ENCODE peak calls at places on chromosomes 6 and 20, in seven cellular contexts. E, C, R, G, B, A and N are unnamed samples.
A peak's percentile ranks its signal among the peaks of the same experiment; 100 is the strongest.

GRCh38 chr6:324116-324728 is 31.9 kb downstream of the DUSP22 start:
- DNase-seq in R (no peak), E (no peak), B (no peak), A (no peak), C (no peak), G (no peak), N (no peak)

GRCh38 chr6:53440331-53440730 is 91.6 kb upstream of the ELOVL5 start:
- DNase-seq in B (no peak), E (no peak), A (no peak), C (no peak), G (no peak), R (no peak), N (no peak)

GRCh38 chr6:119158057-119158848 is 79.8 kb upstream of the FAM184A start:
- DNase-seq in B (no peak), C (no peak), R (no peak), G (no peak), A (no peak), E (no peak), N (no peak)

GRCh38 chr20:47544240-47544639 is 42.6 kb downstream of the NCOA3 start:
- DNase-seq in E (no peak), A (no peak), R (no peak), B (no peak), C (no peak), G (no peak), N (no peak)

GRCh38 chr6:34414999-34415858 is 10.6 kb downstream of the RPS10 start:
- DNase-seq in B (no peak), E (peak; percentile 38), R (peak; percentile 99), A (no peak), G (peak; percentile 47), C (peak; percentile 50), N (peak; percentile 44)

GRCh38 chr20:24766143-24766527 is 182.9 kb upstream of the CST7 start:
- DNase-seq in R (no peak), G (no peak), B (no peak), C (no peak), A (no peak), E (no peak), N (no peak)

GRCh38 chr6:35396991-35397390 is 54.6 kb downstream of the PPARD start:
- DNase-seq in R (no peak), A (no peak), E (no peak), B (no peak), C (no peak), G (no peak), N (no peak)

GRCh38 chr20:36230019-36230418 is 6.3 kb upstream of the AAR2 start:
- DNase-seq in A (no peak), C (no peak), R (no peak), E (no peak), B (no peak), G (no peak), N (no peak)

GRCh38 chr6:79984261-79984660 is 20.2 kb upstream of the TTK start:
- DNase-seq in R (peak; percentile 14), A (no peak), C (no peak), E (peak; percentile 16), B (no peak), G (no peak), N (peak; percentile 58)

GRCh38 chr6:128605961-128606360 is 85.6 kb upstream of the PTPRK start:
- DNase-seq in A (no peak), G (no peak), C (no peak), B (no peak), R (no peak), E (no peak), N (no peak)

GRCh38 chr20:63121246-63121645 is 94.7 kb downstream of the YTHDF1 start:
- DNase-seq in R (no peak), B (no peak), E (no peak), A (no peak), G (no peak), C (no peak), N (no peak)

GRCh38 chr20:63121749-63122405 is 94.1 kb downstream of the YTHDF1 start:
- DNase-seq in B (no peak), A (no peak), R (no peak), G (no peak), E (no peak), C (no peak), N (no peak)

GRCh38 chr20:63119451-63120285 is 96.3 kb downstream of the YTHDF1 start:
- DNase-seq in E (no peak), R (no peak), C (no peak), B (no peak), A (no peak), G (no peak), N (no peak)

GRCh38 chr20:63118786-63119450 is 97.0 kb downstream of the YTHDF1 start:
- DNase-seq in G (no peak), B (no peak), A (no peak), R (no peak), E (no peak), C (no peak), N (no peak)

DNA sequence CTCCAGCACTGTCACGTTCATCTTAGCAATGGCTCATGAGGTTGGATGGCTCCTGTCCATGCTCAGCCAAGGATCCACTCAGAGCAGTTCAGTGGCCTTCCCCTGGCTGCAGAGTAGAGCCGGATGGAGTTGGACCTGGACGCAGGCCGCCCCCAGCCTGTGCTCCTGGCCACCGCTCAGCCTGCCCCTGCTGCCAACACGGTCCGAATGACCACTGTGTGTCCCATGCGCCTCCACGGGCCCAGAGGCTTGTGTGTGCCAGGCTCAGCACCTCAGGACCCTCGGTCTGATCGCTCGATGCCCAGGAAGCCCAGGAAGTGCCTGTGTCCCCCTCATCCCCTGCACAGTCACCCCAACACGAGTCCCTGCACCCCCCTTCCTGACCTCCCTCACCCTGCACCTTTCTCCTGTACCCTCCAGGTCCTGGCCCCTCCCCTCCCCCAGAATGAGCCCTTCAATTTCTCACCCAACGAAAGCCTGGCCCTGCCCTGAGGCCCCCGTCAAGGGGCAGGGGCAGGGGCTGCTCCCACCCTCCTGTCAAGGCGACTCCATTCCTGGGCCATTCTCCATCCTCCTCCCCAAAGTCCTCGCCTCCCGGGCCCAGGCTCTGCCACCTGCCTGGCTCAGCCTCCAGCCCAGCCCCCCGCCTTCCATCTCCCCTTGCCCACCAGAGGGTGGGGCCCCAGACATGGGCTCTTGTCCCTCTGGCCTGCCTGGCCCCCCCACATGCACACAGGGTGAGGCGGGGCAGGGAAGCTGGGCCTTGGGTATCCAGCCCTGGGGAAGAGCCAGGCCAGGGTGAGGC is 95.4 kb downstream of the YTHDF1 start:
- DNase-seq in E (no peak), C (no peak), G (no peak), B (no peak), R (no peak), A (no peak), N (no peak)
- TF ChIP-seq JUND in E (no peak), C (no peak), G (no peak), B (no peak), R (no peak), A (no peak), N (no peak)

DNA sequence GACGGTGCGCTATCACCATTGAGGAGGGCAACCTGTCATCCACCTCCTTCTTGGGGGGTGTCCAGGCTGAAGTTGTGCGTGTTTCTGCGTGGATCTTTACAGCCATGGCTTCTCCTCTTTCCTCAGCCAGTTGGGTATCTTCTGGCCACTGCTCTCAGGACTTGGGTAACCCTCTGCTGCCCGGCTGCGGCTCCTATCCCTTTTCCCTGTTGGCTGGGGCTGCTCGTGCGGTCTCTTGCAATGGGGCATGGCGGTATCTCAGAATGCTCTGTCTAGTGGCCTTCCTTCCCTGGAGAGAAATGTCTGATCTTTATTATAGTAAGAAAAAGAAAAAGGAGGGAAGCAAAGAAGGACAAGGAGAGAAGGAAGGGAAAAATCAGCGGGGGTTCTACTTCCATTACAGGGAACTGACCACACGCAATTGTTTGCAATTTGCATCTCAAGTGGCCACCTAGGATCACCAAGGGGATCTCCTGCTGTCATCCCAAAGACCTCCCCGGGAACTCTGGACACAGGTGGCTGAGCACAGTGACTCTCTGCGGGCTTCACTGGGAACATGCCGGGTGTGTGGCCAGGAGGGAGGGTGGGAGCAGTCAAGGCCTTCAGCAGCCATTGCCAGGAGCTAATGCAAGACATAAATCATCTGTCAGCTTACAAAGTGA is 60.8 kb downstream of the NPEPL1 start:
- DNase-seq in E (no peak), R (no peak), G (no peak), B (peak; percentile 59), A (no peak), C (no peak), N (no peak)
- TF ChIP-seq JUND in E (no peak), R (no peak), G (no peak), B (no peak), A (no peak), C (no peak), N (no peak)

GRCh38 chr6:116041934-116042333 is 18.8 kb downstream of the FRK start:
- DNase-seq in C (no peak), G (no peak), A (no peak), R (no peak), B (no peak), E (no peak), N (no peak)

GRCh38 chr6:116051244-116051643 is 9.4 kb downstream of the FRK start:
- DNase-seq in B (no peak), C (no peak), A (no peak), R (no peak), E (no peak), G (no peak), N (no peak)

GRCh38 chr6:116049381-116049780 is 11.3 kb downstream of the FRK start:
- DNase-seq in E (no peak), B (no peak), R (no peak), C (no peak), G (no peak), A (no peak), N (no peak)

GRCh38 chr6:116046739-116047138 is 14.0 kb downstream of the FRK start:
- DNase-seq in C (no peak), E (no peak), A (no peak), G (no peak), B (no peak), R (no peak), N (no peak)

DNA sequence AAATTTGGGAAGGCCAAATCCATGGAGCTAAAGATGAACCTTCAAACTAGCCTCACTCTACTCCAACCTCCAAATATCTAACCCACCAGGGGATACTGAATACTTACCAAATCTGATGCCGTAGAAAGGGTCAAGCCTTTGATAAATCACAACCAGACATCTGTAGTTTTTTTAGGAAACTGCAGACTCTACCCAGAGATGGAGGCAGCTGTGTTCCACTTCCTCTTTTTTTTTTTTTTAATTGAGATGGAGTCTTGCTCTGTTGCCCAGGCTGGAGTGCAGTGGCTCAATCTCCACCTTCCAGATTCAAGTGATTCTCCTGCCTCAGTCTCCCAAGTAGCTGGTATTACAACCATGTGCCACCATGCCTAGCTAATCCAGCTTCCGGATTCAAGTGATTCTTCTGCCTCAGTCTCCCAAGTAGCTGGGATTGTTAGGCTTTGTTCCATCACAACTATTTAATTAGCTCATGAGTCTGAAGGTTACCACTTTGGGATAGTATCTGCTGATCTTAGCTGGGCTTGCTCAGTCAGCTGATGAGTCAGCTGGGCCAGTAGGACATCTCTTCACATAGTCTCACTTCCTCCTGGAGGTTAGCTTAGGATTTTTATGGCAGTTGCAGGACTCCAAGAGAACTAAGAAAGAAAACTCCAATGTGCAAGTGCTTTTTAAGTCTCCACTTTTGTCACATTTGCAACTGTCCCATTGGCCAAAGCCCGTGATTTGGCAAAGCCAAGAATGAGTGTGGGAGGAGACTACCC is 13.3 kb downstream of the FRK start:
- DNase-seq in A (no peak), R (peak; percentile 59), E (no peak), B (no peak), G (no peak), C (no peak), N (no peak)
- TF ChIP-seq JUND in A (no peak), R (no peak), E (no peak), B (no peak), G (no peak), C (peak; percentile 29), N (no peak)

DNA sequence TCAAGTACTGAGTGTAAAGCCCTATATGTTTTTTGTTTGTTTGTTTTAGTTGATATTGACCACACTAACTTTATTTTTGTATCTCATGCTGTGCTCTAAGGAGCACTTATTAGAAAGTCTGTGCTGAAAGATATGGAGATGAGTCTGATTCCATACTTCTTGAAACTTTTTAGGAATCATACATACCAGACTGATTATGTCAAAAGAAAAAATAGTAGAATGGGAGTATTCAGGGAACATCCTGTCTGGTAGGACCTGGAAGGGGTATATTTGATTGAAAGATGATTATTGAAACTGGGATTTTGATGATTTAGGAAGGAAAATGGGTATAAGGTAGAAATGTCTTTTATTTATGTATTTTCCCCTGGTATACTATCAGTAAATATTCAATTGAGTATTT is 111.4 kb downstream of the QKI start:
- DNase-seq in C (no peak), G (no peak), A (no peak), E (no peak), R (no peak), B (no peak), N (no peak)
- TF ChIP-seq JUND in C (no peak), G (no peak), A (no peak), E (no peak), R (no peak), B (no peak), N (no peak)